ENCODE peak calls at places on chromosome 6, in four cellular contexts. D, B, C and S are unnamed samples.

GRCh38 chr6:33213166-33213988 is 5.1 kb downstream of the RING1 start:
- DNase-seq in D (no peak), B (peak; percentile 22), C (no peak), S (peak; percentile 40)

GRCh38 chr6:43247115-43247999 is 4.1 kb downstream of the TTBK1 start:
- DNase-seq in D (peak; percentile 58), B (peak; percentile 94), C (peak; percentile 58), S (peak; percentile 99)

GRCh38 chr6:110534731-110535164 is 58.3 kb upstream of the SLC22A16 start:
- DNase-seq in D (no peak), B (no peak), C (no peak), S (no peak)

GRCh38 chr6:68054776-68055175 is 580.3 kb upstream of the ADGRB3 start:
- DNase-seq in D (no peak), B (no peak), C (no peak), S (no peak)

GRCh38 chr6:111676383-111676782 is 70.7 kb upstream of the TRAF3IP2 start:
- DNase-seq in D (peak; percentile 85), B (no peak), C (no peak), S (no peak)

GRCh38 chr6:16146527-16146955 is 17.7 kb downstream of the MYLIP start:
- DNase-seq in D (no peak), B (no peak), C (no peak), S (no peak)

GRCh38 chr6:130997061-130997753 is 65.8 kb downstream of the EPB41L2 start:
- DNase-seq in D (no peak), B (no peak), C (no peak), S (no peak)

GRCh38 chr6:40356242-40356910 is 230.8 kb downstream of the LRFN2 start:
- DNase-seq in D (no peak), B (no peak), C (no peak), S (no peak)

GRCh38 chr6:15522026-15522425 is 140.8 kb downstream of the DTNBP1 start:
- DNase-seq in D (no peak), B (no peak), C (no peak), S (no peak)

GRCh38 chr6:21486115-21486514 is 107.4 kb upstream of the SOX4 start:
- DNase-seq in D (no peak), B (no peak), C (no peak), S (no peak)

GRCh38 chr6:168299541-168300511 is 19.8 kb downstream of the DACT2 start:
- DNase-seq in D (no peak), B (no peak), C (no peak), S (no peak)

GRCh38 chr6:66226099-66226498 is 519.1 kb upstream of the EYS start:
- DNase-seq in D (no peak), B (no peak), C (no peak), S (no peak)

GRCh38 chr6:146785001-146785585 is 186.3 kb downstream of the ADGB start:
- DNase-seq in D (peak; percentile 36), B (peak; percentile 20), C (no peak), S (no peak)

GRCh38 chr6:21823371-21823770 is 229.8 kb downstream of the SOX4 start:
- DNase-seq in D (no peak), B (no peak), C (no peak), S (no peak)

GRCh38 chr6:4611441-4612129 is 164.6 kb upstream of the CDYL start:
- DNase-seq in D (no peak), B (no peak), C (no peak), S (no peak)

GRCh38 chr6:78701407-78701806 is 165.9 kb upstream of the IRAK1BP1 start:
- DNase-seq in D (no peak), B (no peak), C (no peak), S (no peak)

GRCh38 chr6:143575440-143575839 is 63.9 kb upstream of the FUCA2 start:
- DNase-seq in D (peak; percentile 83), B (peak; percentile 83), C (no peak), S (peak; percentile 25)

GRCh38 chr6:163866192-163866591 is 451.7 kb downstream of the QKI start:
- DNase-seq in D (no peak), B (no peak), C (no peak), S (no peak)

GRCh38 chr6:90574610-90575009 is 12.3 kb downstream of the MAP3K7 start:
- DNase-seq in D (no peak), B (no peak), C (no peak), S (no peak)

GRCh38 chr6:42396720-42397119 is 55.0 kb downstream of the TRERF1 start:
- DNase-seq in D (no peak), B (no peak), C (no peak), S (no peak)

GRCh38 chr6:121549741-121550140 is 114.3 kb downstream of the GJA1 start:
- DNase-seq in D (no peak), B (no peak), C (no peak), S (no peak)

GRCh38 chr6:56660374-56660730 is 17.7 kb upstream of the DST start:
- DNase-seq in D (no peak), B (no peak), C (no peak), S (no peak)

GRCh38 chr6:157456524-157456829 is 75.5 kb downstream of the ZDHHC14 start:
- DNase-seq in D (no peak), B (no peak), C (no peak), S (no peak)

GRCh38 chr6:163414367-163415175 is at the start of gene QKI:
- DNase-seq in D (peak; percentile 59), B (peak; percentile 89), C (no peak), S (peak; percentile 42)

GRCh38 chr6:164410017-164410416 is 899.4 kb downstream of the C6orf118 start:
- DNase-seq in D (no peak), B (no peak), C (no peak), S (no peak)

GRCh38 chr6:72262254-72262653 is 359.6 kb upstream of the KCNQ5 start:
- DNase-seq in D (no peak), B (no peak), C (no peak), S (no peak)

GRCh38 chr6:27736686-27737085 is 175.5 kb downstream of the OR2B2 start:
- DNase-seq in D (no peak), B (no peak), C (no peak), S (no peak)

GRCh38 chr6:31791324-31792089 is 4.0 kb downstream of the VARS1 start:
- DNase-seq in D (peak; percentile 65), B (peak; percentile 84), C (no peak), S (no peak)

GRCh38 chr6:159002432-159003160 is 2.6 kb upstream of the RSPH3 start:
- DNase-seq in D (no peak), B (no peak), C (no peak), S (no peak)

GRCh38 chr6:106085984-106086832 is at the start of gene PRDM1:
- DNase-seq in D (no peak), B (peak; percentile 74), C (peak; percentile 44), S (peak; percentile 50)

GRCh38 chr6:100281471-100281878 is 183.2 kb downstream of the SIM1 start:
- DNase-seq in D (no peak), B (no peak), C (no peak), S (no peak)

GRCh38 chr6:107676002-107676401 is 148.1 kb downstream of the SCML4 start:
- DNase-seq in D (no peak), B (no peak), C (no peak), S (no peak)

GRCh38 chr6:71621918-71622519 is 264.3 kb upstream of the RIMS1 start:
- DNase-seq in D (peak; percentile 2), B (no peak), C (no peak), S (no peak)

GRCh38 chr6:41353333-41353732 is 17.9 kb downstream of the NCR2 start:
- DNase-seq in D (no peak), B (no peak), C (no peak), S (no peak)

GRCh38 chr6:44667668-44668390 is 280.3 kb downstream of the CDC5L start:
- DNase-seq in D (peak; percentile 39), B (peak; percentile 52), C (no peak), S (no peak)
- TF ChIP-seq TAF1 in D (no peak), B (no peak), C (no peak), S (no peak)

GRCh38 chr6:34235605-34236422 is 859 bp upstream of the HMGA1 start:
- DNase-seq in D (no peak), B (peak; percentile 29), C (no peak), S (peak; percentile 60)
- TF ChIP-seq POLR2A in D (no peak), B (no peak), C (no peak), S (peak; percentile 28)

GRCh38 chr6:152356659-152357058 is 280.5 kb downstream of the SYNE1 start:
- DNase-seq in D (peak; percentile 63), B (no peak), C (no peak), S (no peak)
- TF ChIP-seq TAF1 in D (no peak), B (no peak), C (no peak), S (no peak)

GRCh38 chr6:117600008-117600743 is 2.1 kb downstream of the GOPC start:
- DNase-seq in D (no peak), B (no peak), C (no peak), S (no peak)

GRCh38 chr6:117601811-117602150 is 530 bp downstream of the GOPC start:
- DNase-seq in D (no peak), B (no peak), C (no peak), S (no peak)

GRCh38 chr6:117602899-117603588 is 733 bp upstream of the GOPC start:
- DNase-seq in D (no peak), B (no peak), C (no peak), S (no peak)

GRCh38 chr6:117605169-117605826 is 3.0 kb upstream of the GOPC start:
- DNase-seq in D (peak; percentile 80), B (peak; percentile 56), C (no peak), S (no peak)

GRCh38 chr6:117602151-117602898 is at the start of gene GOPC:
- DNase-seq in D (peak; percentile 98), B (peak; percentile 97), C (peak; percentile 91), S (peak; percentile 82)
- TF ChIP-seq POLR2A in D (peak; percentile 95), B (peak; percentile 95), C (peak; percentile 85), S (peak; percentile 93)

GRCh38 chr6:148678682-148679081 is 68.1 kb upstream of the UST start:
- DNase-seq in D (no peak), B (no peak), C (no peak), S (no peak)

GRCh38 chr6:148677594-148678476 is 69.0 kb upstream of the UST start:
- DNase-seq in D (no peak), B (no peak), C (no peak), S (no peak)

GRCh38 chr6:148682990-148683389 is 63.8 kb upstream of the UST start:
- DNase-seq in D (no peak), B (no peak), C (no peak), S (no peak)

GRCh38 chr6:148681666-148682065 is 65.2 kb upstream of the UST start:
- DNase-seq in D (no peak), B (no peak), C (no peak), S (no peak)

DNA sequence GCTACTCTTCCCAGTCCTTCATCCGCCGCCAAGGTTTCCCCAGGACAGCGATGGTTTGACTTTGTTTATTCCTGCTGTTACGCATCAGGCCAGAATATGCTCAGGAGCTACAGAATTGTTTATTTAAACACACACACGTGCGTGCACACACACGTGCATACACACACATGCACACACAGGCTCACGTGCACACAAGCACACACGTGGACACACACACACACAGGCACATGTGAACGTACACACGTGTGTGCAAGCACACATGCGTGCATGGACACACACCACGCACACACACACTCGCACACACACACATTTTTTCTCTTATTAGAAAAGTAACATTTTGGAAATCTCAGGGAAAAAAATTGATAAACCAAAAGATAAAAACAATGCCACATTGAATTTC is 64.6 kb upstream of the UST start:
- DNase-seq in D (no peak), B (no peak), C (no peak), S (no peak)
- TF ChIP-seq TAF1 in D (no peak), B (no peak), C (no peak), S (no peak)

GRCh38 chr6:116371384-116372209 is 850 bp downstream of the DSE start:
- DNase-seq in D (no peak), B (no peak), C (peak; percentile 70), S (peak; percentile 26)
- TF ChIP-seq POLR2A in D (no peak), B (no peak), C (no peak), S (no peak)